ENCODE peak calls at places on chromosomes 2 and 18, in five cellular contexts. T is GM23248, V is DND-41, D is PC-3, H is IMR-90. L is an unnamed sample.

GRCh38 chr2:181234429-181235410 is 222.5 kb upstream of the ITGA4 start:
- DNase-seq in T (no peak), V (no peak), D (no peak), H (no peak), L (no peak)

GRCh38 chr2:42359894-42360483 is 1.0 kb downstream of the COX7A2L start:
- DNase-seq in T (peak), V (peak), D (no peak), H (peak), L (peak)

GRCh38 chr2:5690231-5690630 is 2.0 kb upstream of the SOX11 start:
- DNase-seq in T (no peak), V (no peak), D (no peak), H (peak), L (no peak)

GRCh38 chr2:207224814-207225482 is 59.2 kb upstream of the KLF7 start:
- DNase-seq in T (no peak), V (no peak), D (no peak), H (no peak), L (no peak)

GRCh38 chr2:161415041-161415440 is 1.1 kb upstream of the TBR1 start:
- DNase-seq in T (peak), V (no peak), D (peak), H (no peak), L (no peak)

GRCh38 chr2:46814160-46814559 is 101.4 kb downstream of the MCFD2 start:
- DNase-seq in T (peak), V (no peak), D (no peak), H (peak), L (no peak)

GRCh38 chr18:54090856-54091255 is 133.6 kb downstream of the MBD2 start:
- DNase-seq in T (peak), V (no peak), D (no peak), H (no peak), L (peak)

GRCh38 chr2:111624401-111625156 is 259.4 kb downstream of the ANAPC1 start:
- DNase-seq in T (peak), V (no peak), D (no peak), H (peak), L (peak)

GRCh38 chr2:234917245-234917975 is 34.4 kb upstream of the SH3BP4 start:
- DNase-seq in T (peak), V (no peak), D (no peak), H (no peak), L (no peak)

GRCh38 chr2:60466161-60466702 is 87.2 kb downstream of the BCL11A start:
- DNase-seq in T (no peak), V (no peak), D (no peak), H (no peak), L (peak)

GRCh38 chr18:6219116-6219717 is 195.5 kb downstream of the L3MBTL4 start:
- DNase-seq in T (peak), V (peak), D (peak), H (peak), L (no peak)

GRCh38 chr2:226123307-226123706 is 676.3 kb downstream of the IRS1 start:
- DNase-seq in T (peak), V (no peak), D (no peak), H (no peak), L (peak)

GRCh38 chr2:121722479-121722878 is 14.2 kb downstream of the NIFK start:
- DNase-seq in T (peak), V (no peak), D (peak), H (peak), L (peak)

GRCh38 chr2:39119732-39120520 is 925 bp downstream of the SOS1 start:
- DNase-seq in T (peak), V (peak), D (peak), H (peak), L (peak)

GRCh38 chr18:59621027-59621426 is 76.2 kb downstream of the CCBE1 start:
- DNase-seq in T (peak), V (peak), D (peak), H (peak), L (peak)

GRCh38 chr18:23998018-23998417 is 16.5 kb upstream of the TTC39C start:
- DNase-seq in T (no peak), V (no peak), D (no peak), H (no peak), L (no peak)

GRCh38 chr2:171244970-171245782 is 84.5 kb upstream of the TLK1 start:
- DNase-seq in T (peak), V (no peak), D (peak), H (peak), L (peak)

GRCh38 chr2:159251296-159252173 is 35.0 kb downstream of the WDSUB1 start:
- DNase-seq in T (no peak), V (no peak), D (no peak), H (no peak), L (no peak)

GRCh38 chr2:65880451-65880850 is 448.1 kb upstream of the SPRED2 start:
- DNase-seq in T (no peak), V (no peak), D (no peak), H (no peak), L (no peak)

GRCh38 chr2:20576598-20577115 is 74.2 kb downstream of the HS1BP3 start:
- DNase-seq in T (no peak), V (no peak), D (peak), H (no peak), L (no peak)

GRCh38 chr18:62612721-62613120 is 89.9 kb downstream of the ZCCHC2 start:
- DNase-seq in T (no peak), V (no peak), D (no peak), H (no peak), L (no peak)

GRCh38 chr2:59276033-59276432 is 1034.9 kb upstream of the FANCL start:
- DNase-seq in T (no peak), V (no peak), D (no peak), H (no peak), L (no peak)

GRCh38 chr2:197804049-197804757 is at the start of gene PLCL1:
- DNase-seq in T (peak), V (peak), D (peak), H (peak), L (peak)

GRCh38 chr18:25038261-25038660 is 313.7 kb downstream of the ZNF521 start:
- DNase-seq in T (no peak), V (no peak), D (no peak), H (no peak), L (no peak)

GRCh38 chr2:10410001-10410671 is 38.0 kb downstream of the ODC1 start:
- DNase-seq in T (no peak), V (no peak), D (no peak), H (no peak), L (no peak)

GRCh38 chr2:10410716-10411437 is 37.2 kb downstream of the ODC1 start:
- DNase-seq in T (no peak), V (no peak), D (no peak), H (no peak), L (no peak)

GRCh38 chr2:10407841-10408648 is 40.1 kb downstream of the ODC1 start:
- DNase-seq in T (peak), V (no peak), D (peak), H (peak), L (peak)

GRCh38 chr2:10407432-10407831 is 40.7 kb downstream of the ODC1 start:
- DNase-seq in T (no peak), V (peak), D (no peak), H (no peak), L (no peak)

GRCh38 chr2:10408649-10409579 is 39.2 kb downstream of the ODC1 start:
- DNase-seq in T (peak), V (peak), D (peak), H (peak), L (peak)
- H2AFZ ChIP-seq in T (no peak), V (no peak), D (no peak), H (peak), L (no peak)

GRCh38 chr2:127423880-127424279 is 5.7 kb downstream of the PROC start:
- DNase-seq in T (no peak), V (no peak), D (peak), H (no peak), L (no peak)
- H2AFZ ChIP-seq in T (peak), V (no peak), D (peak), H (no peak), L (no peak)

GRCh38 chr2:9821805-9822445 is 21.3 kb upstream of the TAF1B start:
- DNase-seq in T (no peak), V (no peak), D (no peak), H (no peak), L (no peak)

GRCh38 chr2:9819551-9819950 is 23.7 kb upstream of the TAF1B start:
- DNase-seq in T (no peak), V (no peak), D (no peak), H (no peak), L (no peak)

GRCh38 chr2:9818097-9818496 is 25.2 kb upstream of the TAF1B start:
- DNase-seq in T (no peak), V (no peak), D (no peak), H (no peak), L (peak)

GRCh38 chr2:9824441-9824840 is 18.8 kb upstream of the TAF1B start:
- DNase-seq in T (no peak), V (no peak), D (no peak), H (no peak), L (no peak)

DNA sequence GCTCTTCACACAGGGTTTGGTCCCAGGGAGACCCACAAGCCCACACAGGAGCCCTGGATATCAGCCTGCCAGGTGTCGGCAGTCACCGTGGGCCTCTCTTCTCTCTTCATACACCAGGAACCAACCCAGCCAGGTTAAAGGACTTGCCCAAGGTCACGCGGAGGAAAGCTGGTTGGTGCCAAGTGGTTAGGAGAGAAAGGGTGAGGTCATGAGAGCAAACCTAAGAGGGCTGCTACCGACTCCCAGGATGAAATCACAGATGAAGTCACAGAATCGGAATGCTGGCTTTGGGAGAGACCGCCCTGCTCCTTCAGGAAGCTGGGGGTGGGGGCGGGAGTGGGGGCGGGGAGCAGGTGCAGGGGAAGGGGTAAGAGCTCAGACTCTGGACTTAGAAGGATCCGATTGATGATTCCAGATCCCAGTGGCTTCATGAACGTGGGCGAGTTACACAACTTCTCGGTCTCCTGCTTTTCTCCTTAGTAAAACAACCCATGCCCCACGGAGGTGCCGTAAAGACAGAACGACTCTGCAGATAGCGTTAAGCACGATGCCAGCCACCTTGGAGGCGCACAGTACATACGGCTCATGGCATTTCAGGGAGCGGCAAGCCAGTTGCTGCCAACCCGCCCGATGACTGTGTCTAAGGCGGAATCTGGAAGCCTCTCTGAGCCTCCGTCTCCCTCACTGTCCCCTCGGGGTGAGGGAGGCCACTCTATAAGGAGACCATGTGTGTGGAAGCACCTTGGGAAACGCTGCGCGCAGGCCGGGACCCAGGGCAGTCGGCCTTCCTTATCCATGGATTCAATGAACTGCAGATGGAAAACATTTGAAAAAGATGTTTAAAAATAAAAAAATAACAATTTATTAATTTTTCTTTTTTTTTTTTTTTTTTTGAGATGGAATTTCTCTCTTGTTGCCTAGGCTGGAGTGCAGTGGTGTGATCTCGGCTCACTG is 23.0 kb upstream of the TAF1B start:
- DNase-seq in T (peak), V (no peak), D (peak), H (peak), L (peak)
- H2AFZ ChIP-seq in T (no peak), V (no peak), D (no peak), H (no peak), L (peak)

DNA sequence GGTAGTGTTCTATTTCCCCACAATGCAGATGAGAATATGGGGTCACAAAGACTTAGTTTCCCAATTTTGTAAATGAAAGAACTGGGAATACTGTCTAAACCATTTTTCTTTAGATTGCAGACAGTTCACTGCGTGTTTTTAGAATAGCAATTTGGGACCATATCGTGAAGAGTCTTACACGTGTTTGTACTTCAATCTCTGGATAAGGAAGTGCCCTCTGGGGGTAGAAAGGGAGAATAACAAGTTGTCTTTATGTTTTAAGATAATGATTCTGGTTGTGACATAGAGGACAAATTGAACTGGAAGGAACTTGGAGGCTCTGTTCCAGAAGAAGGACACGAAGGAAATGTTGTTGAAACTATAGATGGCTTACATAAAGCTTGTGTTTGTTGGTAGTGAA is 457.7 kb downstream of the CBLN2 start:
- DNase-seq in T (peak), V (no peak), D (peak), H (no peak), L (no peak)
- H2AFZ ChIP-seq in T (no peak), V (no peak), D (no peak), H (no peak), L (no peak)

DNA sequence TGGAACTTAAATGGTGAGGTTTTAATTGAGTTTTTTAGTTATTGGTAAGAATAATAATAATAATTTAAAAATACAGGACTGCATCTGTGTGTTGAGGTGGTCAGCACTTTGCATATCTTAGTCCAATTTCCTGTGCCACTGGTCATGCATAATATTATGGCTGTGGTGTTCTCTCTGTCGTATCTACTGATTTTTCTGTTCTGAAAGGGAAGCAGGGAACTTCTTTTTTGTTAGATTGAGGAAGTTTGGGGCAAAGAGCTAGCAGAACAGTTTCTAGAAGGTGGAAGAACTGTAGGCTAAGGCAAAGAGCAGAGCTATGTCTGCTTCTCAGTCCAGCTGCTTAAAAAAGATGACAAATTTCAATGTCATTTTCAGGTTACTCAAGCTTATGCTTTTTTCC is 74.3 kb downstream of the XRCC5 start:
- DNase-seq in T (no peak), V (no peak), D (no peak), H (no peak), L (no peak)
- H2AFZ ChIP-seq in T (no peak), V (no peak), D (no peak), H (no peak), L (no peak)

DNA sequence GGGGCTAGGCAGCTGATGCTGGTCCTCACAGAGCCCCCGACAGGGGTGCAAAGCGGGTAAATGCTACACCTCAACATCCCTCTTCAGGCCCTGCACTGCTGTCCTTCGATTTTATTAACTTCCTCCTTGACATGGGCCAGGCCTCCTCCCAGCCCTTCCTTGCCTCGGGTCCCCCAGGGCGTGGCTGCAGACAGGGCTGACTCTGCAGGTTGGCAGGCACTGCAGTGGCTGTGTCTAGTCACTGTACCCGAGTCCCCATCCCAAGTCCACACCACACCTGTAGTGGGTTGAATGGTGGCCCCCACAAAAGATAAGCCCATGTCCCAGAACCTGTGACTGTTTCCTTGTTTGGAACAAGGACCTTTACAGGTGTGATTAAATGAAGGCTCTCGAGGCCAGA is 140.2 kb downstream of the TWIST2 start:
- DNase-seq in T (no peak), V (no peak), D (no peak), H (no peak), L (no peak)
- H2AFZ ChIP-seq in T (no peak), V (no peak), D (no peak), H (no peak), L (no peak)

DNA sequence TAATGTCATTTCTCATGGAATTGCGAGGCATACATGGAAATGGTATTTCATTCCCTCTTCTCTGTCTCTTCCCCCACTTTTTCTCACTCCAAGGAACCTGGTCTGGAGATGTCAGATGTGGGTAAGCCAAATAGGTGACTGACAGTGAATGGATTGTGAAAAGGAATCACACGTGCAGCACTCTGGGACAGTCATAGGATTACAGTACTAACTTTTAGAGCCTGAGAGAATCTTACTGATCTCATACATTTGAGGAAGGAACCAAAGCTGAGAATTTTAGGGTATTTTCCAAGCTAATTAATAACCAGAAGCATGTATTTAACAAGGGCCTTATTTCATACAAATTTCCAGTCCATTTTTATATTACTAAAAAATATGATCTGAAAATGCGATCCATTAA is 58.1 kb upstream of the ERBB4 start:
- DNase-seq in T (peak), V (no peak), D (no peak), H (no peak), L (no peak)
- H2AFZ ChIP-seq in T (peak), V (no peak), D (no peak), H (no peak), L (peak)

GRCh38 chr2:85419009-85419711 is 646 bp downstream of the SH2D6 start:
- DNase-seq in T (no peak), V (no peak), D (peak), H (no peak), L (peak)
- H2AFZ ChIP-seq in T (peak), V (peak), D (peak), H (peak), L (peak)

GRCh38 chr2:227772932-227773331 is 27.2 kb downstream of the SCYGR8 start:
- DNase-seq in T (no peak), V (no peak), D (no peak), H (no peak), L (no peak)
- H2AFZ ChIP-seq in T (no peak), V (no peak), D (no peak), H (no peak), L (no peak)

DNA sequence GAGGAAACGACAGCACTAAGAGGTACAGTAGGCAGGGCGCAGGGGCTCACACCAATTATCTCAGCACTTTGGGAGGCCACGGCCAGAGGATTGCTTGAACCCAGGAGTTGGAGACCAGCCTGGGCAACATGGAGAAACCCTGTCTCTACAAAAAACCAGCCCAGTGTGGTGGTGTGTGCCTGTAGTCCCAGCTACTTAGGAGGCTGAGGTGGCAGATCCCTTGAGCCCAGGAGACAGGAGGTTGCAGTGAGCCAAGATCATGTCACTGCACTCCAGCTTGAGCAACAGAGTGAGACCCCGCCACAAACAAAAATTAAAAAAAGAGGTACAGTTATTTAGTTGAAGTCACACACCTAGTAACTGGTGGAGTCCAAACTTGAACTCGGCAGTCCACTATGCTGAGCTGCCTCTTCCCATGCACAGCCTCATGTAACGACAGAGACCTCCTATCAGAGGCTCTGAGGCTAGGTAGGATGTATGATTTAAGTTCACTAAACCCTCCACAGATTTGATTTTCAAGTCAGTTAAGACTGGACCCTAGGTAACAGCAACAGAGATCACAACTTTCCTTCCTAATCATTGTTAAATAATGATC is 8.7 kb downstream of the STK17B start:
- DNase-seq in T (no peak), V (no peak), D (no peak), H (no peak), L (no peak)
- H2AFZ ChIP-seq in T (no peak), V (no peak), D (no peak), H (no peak), L (no peak)